ENCODE peak calls at places on chromosomes 12 and 14, in four cellular contexts. One of them, this sample, is unnamed.

GRCh38 chr12:12813120-12814101 is at the start of gene DDX47:
- DNase-seq in CD4-positive, alpha-beta T cell: peak; percentile 96
- DNase-seq in endodermal cell: peak; percentile 100
- DNase-seq in psoas muscle: peak; percentile 98
- DNase-seq in this sample: peak; percentile 44

GRCh38 chr12:88166179-88166578 is 24.1 kb downstream of the TMTC3 start:
- DNase-seq in CD4-positive, alpha-beta T cell: no peak
- DNase-seq in endodermal cell: no peak
- DNase-seq in psoas muscle: no peak
- DNase-seq in this sample: no peak

GRCh38 chr12:70639535-70639934 is 2.3 kb upstream of the PTPRB start:
- DNase-seq in CD4-positive, alpha-beta T cell: no peak
- DNase-seq in endodermal cell: no peak
- DNase-seq in psoas muscle: no peak
- DNase-seq in this sample: no peak

GRCh38 chr14:45678163-45678562 is 425.2 kb upstream of the MIS18BP1 start:
- DNase-seq in CD4-positive, alpha-beta T cell: no peak
- DNase-seq in endodermal cell: no peak
- DNase-seq in psoas muscle: no peak
- DNase-seq in this sample: no peak

GRCh38 chr12:25130741-25131188 is 64.2 kb downstream of the DNAI7 start:
- DNase-seq in CD4-positive, alpha-beta T cell: no peak
- DNase-seq in endodermal cell: no peak
- DNase-seq in psoas muscle: no peak
- DNase-seq in this sample: no peak

GRCh38 chr12:3496964-3497363 is 6.0 kb downstream of the PRMT8 start:
- DNase-seq in CD4-positive, alpha-beta T cell: no peak
- DNase-seq in endodermal cell: peak; percentile 83
- DNase-seq in psoas muscle: no peak
- DNase-seq in this sample: no peak

GRCh38 chr12:12835378-12836145 is 22.4 kb downstream of the DDX47 start:
- DNase-seq in CD4-positive, alpha-beta T cell: no peak
- DNase-seq in endodermal cell: no peak
- DNase-seq in psoas muscle: no peak
- DNase-seq in this sample: no peak

GRCh38 chr12:43113153-43113552 is 438.9 kb downstream of the ADAMTS20 start:
- DNase-seq in CD4-positive, alpha-beta T cell: no peak
- DNase-seq in endodermal cell: no peak
- DNase-seq in psoas muscle: no peak
- DNase-seq in this sample: no peak

GRCh38 chr12:111636209-111636928 is 37.3 kb upstream of the ATXN2 start:
- DNase-seq in CD4-positive, alpha-beta T cell: no peak
- DNase-seq in endodermal cell: peak; percentile 90
- DNase-seq in psoas muscle: peak; percentile 66
- DNase-seq in this sample: no peak

GRCh38 chr12:116454950-116455447 is 104.2 kb upstream of the MAP1LC3B2 start:
- DNase-seq in CD4-positive, alpha-beta T cell: no peak
- DNase-seq in endodermal cell: peak; percentile 70
- DNase-seq in psoas muscle: no peak
- DNase-seq in this sample: no peak

GRCh38 chr12:113287146-113287898 is 47.6 kb downstream of the SLC8B1 start:
- DNase-seq in CD4-positive, alpha-beta T cell: no peak
- DNase-seq in endodermal cell: no peak
- DNase-seq in psoas muscle: peak; percentile 42
- DNase-seq in this sample: no peak

GRCh38 chr14:49962616-49963015 is 69.7 kb downstream of the ARF6 start:
- DNase-seq in CD4-positive, alpha-beta T cell: no peak
- DNase-seq in endodermal cell: no peak
- DNase-seq in psoas muscle: no peak
- DNase-seq in this sample: no peak

GRCh38 chr14:54338696-54339317 is 58.0 kb upstream of the CDKN3 start:
- DNase-seq in CD4-positive, alpha-beta T cell: no peak
- DNase-seq in endodermal cell: peak; percentile 67
- DNase-seq in psoas muscle: no peak
- DNase-seq in this sample: no peak

GRCh38 chr12:14275111-14275510 is 90.4 kb upstream of the ATF7IP start:
- DNase-seq in CD4-positive, alpha-beta T cell: no peak
- DNase-seq in endodermal cell: no peak
- DNase-seq in psoas muscle: no peak
- DNase-seq in this sample: no peak

GRCh38 chr14:100305446-100306255 is 593 bp downstream of the SLC25A29 start:
- DNase-seq in CD4-positive, alpha-beta T cell: peak; percentile 36
- DNase-seq in endodermal cell: peak; percentile 78
- DNase-seq in psoas muscle: no peak
- DNase-seq in this sample: no peak

GRCh38 chr12:48787791-48788521 is 933 bp downstream of the ADCY6 start:
- DNase-seq in CD4-positive, alpha-beta T cell: no peak
- DNase-seq in endodermal cell: no peak
- DNase-seq in psoas muscle: no peak
- DNase-seq in this sample: no peak

GRCh38 chr12:115451151-115451784 is 767.3 kb upstream of the TBX3 start:
- DNase-seq in CD4-positive, alpha-beta T cell: no peak
- DNase-seq in endodermal cell: peak; percentile 61
- DNase-seq in psoas muscle: no peak
- DNase-seq in this sample: no peak

GRCh38 chr12:114687802-114688201 is 3.8 kb upstream of the TBX3 start:
- DNase-seq in CD4-positive, alpha-beta T cell: no peak
- DNase-seq in endodermal cell: peak; percentile 69
- DNase-seq in psoas muscle: no peak
- DNase-seq in this sample: no peak

GRCh38 chr14:53850714-53851296 is 105.8 kb downstream of the BMP4 start:
- DNase-seq in CD4-positive, alpha-beta T cell: no peak
- DNase-seq in endodermal cell: no peak
- DNase-seq in psoas muscle: no peak
- DNase-seq in this sample: no peak

GRCh38 chr12:129827102-129827873 is 76.5 kb downstream of the TMEM132D start:
- DNase-seq in CD4-positive, alpha-beta T cell: no peak
- DNase-seq in endodermal cell: peak; percentile 74
- DNase-seq in psoas muscle: no peak
- DNase-seq in this sample: no peak

GRCh38 chr14:75418779-75419768 is 8.7 kb upstream of the JDP2 start:
- DNase-seq in CD4-positive, alpha-beta T cell: no peak
- DNase-seq in endodermal cell: peak; percentile 95
- DNase-seq in psoas muscle: no peak
- DNase-seq in this sample: peak; percentile 46

GRCh38 chr12:13851828-13852227 is 129.6 kb downstream of the GRIN2B start:
- DNase-seq in CD4-positive, alpha-beta T cell: no peak
- DNase-seq in endodermal cell: peak; percentile 89
- DNase-seq in psoas muscle: no peak
- DNase-seq in this sample: no peak

GRCh38 chr12:122356192-122356635 is 66.3 kb downstream of the CLIP1 start:
- DNase-seq in CD4-positive, alpha-beta T cell: peak; percentile 49
- DNase-seq in endodermal cell: peak; percentile 85
- DNase-seq in psoas muscle: no peak
- DNase-seq in this sample: no peak

GRCh38 chr14:22178330-22178981 is 410.6 kb downstream of the DAD1 start:
- DNase-seq in CD4-positive, alpha-beta T cell: no peak
- DNase-seq in endodermal cell: no peak
- DNase-seq in psoas muscle: no peak
- DNase-seq in this sample: no peak

GRCh38 chr14:59422069-59422881 is 42.9 kb downstream of the GPR135 start:
- DNase-seq in CD4-positive, alpha-beta T cell: no peak
- DNase-seq in endodermal cell: no peak
- DNase-seq in psoas muscle: no peak
- DNase-seq in this sample: no peak
- TF ChIP-seq CTCF in CD4-positive, alpha-beta T cell: no peak
- TF ChIP-seq CTCF in endodermal cell: peak; percentile 46
- TF ChIP-seq CTCF in psoas muscle: no peak
- TF ChIP-seq CTCF in this sample: peak; percentile 21

DNA sequence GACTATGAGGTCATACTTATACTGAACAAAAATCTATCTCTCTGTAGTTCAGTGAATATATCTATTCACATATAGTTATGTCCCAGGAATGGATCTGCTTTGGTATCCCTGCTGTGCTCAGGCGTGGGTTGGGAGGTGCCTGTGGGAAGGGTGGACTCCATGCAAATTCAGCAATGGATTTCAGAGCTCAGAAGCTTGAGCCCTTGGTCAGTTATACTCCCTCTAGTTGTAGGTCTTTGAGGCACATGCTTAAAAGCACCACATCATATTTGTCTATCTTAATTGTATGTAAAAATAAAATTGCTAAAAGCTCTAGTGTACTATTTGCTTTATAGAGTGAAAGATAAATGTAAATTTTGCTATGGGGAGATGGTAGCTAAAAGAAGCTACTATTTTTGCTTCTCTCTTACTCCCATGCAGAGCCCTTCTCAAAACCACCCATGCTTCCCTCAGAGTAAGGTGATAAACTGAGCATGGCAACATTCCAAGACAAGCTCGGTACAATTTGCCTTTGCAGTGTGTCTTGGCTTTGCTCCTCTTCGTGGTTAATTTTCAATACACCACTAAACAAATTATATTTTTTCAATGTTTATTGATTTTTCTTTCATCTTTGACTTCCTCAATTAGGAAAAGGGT is 54.9 kb downstream of the SLC16A7 start:
- DNase-seq in CD4-positive, alpha-beta T cell: no peak
- DNase-seq in endodermal cell: no peak
- DNase-seq in psoas muscle: no peak
- DNase-seq in this sample: no peak
- TF ChIP-seq CTCF in CD4-positive, alpha-beta T cell: no peak
- TF ChIP-seq CTCF in endodermal cell: peak; percentile 60
- TF ChIP-seq CTCF in psoas muscle: no peak
- TF ChIP-seq CTCF in this sample: no peak

GRCh38 chr12:45242180-45242579 is 26.3 kb downstream of the ANO6 start:
- DNase-seq in CD4-positive, alpha-beta T cell: no peak
- DNase-seq in endodermal cell: no peak
- DNase-seq in psoas muscle: no peak
- DNase-seq in this sample: no peak

GRCh38 chr12:45243963-45244362 is 28.1 kb downstream of the ANO6 start:
- DNase-seq in CD4-positive, alpha-beta T cell: no peak
- DNase-seq in endodermal cell: no peak
- DNase-seq in psoas muscle: no peak
- DNase-seq in this sample: no peak

GRCh38 chr12:45246202-45246601 is 30.3 kb downstream of the ANO6 start:
- DNase-seq in CD4-positive, alpha-beta T cell: no peak
- DNase-seq in endodermal cell: no peak
- DNase-seq in psoas muscle: no peak
- DNase-seq in this sample: no peak

GRCh38 chr12:45247589-45247988 is 31.7 kb downstream of the ANO6 start:
- DNase-seq in CD4-positive, alpha-beta T cell: no peak
- DNase-seq in endodermal cell: no peak
- DNase-seq in psoas muscle: no peak
- DNase-seq in this sample: no peak

DNA sequence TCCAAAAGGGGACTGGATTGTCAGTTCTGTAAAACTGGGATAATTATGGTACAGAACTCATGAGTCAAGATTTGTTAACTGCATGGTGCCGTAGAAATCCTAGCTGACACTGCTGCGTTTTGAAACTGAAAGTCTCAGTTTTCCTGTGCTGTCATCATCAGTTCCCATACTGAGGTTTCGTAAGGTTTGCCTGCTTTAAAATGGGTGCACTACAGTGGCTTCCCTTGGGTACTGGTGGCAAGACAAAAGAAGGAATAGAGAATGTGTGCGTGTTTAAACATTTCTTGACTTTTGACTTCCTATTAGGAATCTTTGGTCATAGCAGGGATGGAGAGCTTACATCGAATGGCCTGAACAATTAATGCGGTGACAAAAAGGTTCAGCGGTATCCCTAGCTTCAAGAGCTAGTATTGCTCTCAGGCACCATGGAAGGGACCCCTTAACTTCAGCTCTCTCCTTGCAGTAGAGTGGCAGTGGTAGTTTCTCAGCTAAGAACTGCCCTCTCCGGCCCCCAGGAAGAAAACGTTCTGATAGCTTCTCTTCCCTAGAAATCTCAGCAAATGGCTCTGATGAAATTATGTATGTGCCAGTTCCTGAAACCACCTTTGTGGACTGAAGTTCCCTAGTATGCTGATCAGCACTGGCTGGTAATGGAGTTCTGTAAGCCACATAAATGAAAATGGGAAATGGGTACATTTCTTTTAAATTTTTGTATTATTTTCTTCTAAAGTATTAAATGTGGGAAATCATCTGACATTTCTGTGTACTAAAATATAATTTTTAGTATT is 28.9 kb downstream of the ANO6 start:
- DNase-seq in CD4-positive, alpha-beta T cell: no peak
- DNase-seq in endodermal cell: no peak
- DNase-seq in psoas muscle: no peak
- DNase-seq in this sample: no peak
- TF ChIP-seq CTCF in CD4-positive, alpha-beta T cell: no peak
- TF ChIP-seq CTCF in endodermal cell: peak; percentile 25
- TF ChIP-seq CTCF in psoas muscle: no peak
- TF ChIP-seq CTCF in this sample: no peak

GRCh38 chr12:8949525-8950286 is at the start of gene M6PR:
- DNase-seq in CD4-positive, alpha-beta T cell: peak; percentile 82
- DNase-seq in endodermal cell: peak; percentile 99
- DNase-seq in psoas muscle: peak; percentile 97
- DNase-seq in this sample: peak; percentile 79

GRCh38 chr12:8951744-8952143 is 2.3 kb upstream of the M6PR start:
- DNase-seq in CD4-positive, alpha-beta T cell: no peak
- DNase-seq in endodermal cell: no peak
- DNase-seq in psoas muscle: no peak
- DNase-seq in this sample: no peak

GRCh38 chr12:8948711-8949524 is 527 bp downstream of the M6PR start:
- DNase-seq in CD4-positive, alpha-beta T cell: no peak
- DNase-seq in endodermal cell: peak; percentile 71
- DNase-seq in psoas muscle: no peak
- DNase-seq in this sample: no peak

GRCh38 chr12:8950287-8950574 is 786 bp upstream of the M6PR start:
- DNase-seq in CD4-positive, alpha-beta T cell: no peak
- DNase-seq in endodermal cell: no peak
- DNase-seq in psoas muscle: no peak
- DNase-seq in this sample: no peak

DNA sequence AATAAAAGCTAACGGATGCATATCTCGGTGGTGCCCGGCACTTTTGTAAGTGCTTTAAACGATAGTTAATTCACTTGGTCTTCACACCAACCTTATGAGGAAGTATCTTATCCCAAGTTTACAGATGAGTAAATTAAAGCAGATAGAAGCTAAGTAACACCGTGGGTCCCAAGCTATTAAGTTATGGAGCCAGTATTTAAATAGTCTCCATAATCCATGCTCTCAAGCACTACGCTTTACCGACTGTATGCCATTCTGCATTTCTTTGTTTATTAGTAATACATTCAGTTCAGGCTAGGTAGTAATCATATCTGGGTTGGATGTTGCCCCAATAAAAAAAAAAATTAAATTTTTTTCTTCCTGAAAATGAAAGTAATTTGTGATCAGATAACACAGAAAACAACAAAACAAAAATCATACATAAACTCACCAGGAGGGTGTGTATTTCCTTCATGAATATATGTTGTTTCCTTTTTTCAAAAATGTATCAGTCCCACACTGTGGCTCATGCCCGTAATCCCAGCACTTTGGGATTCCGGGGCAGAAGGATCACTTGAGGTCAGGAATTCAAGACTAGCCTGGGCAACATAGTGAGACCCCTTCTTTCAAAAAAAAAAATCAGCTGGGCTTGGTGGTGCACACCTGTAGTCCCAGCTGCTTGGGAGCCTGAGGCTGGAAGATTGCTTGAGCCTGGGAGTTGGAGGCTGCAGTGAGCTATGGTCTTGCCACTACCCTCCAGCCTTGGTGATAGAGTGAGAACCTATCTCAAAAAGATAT is 1.4 kb upstream of the M6PR start:
- DNase-seq in CD4-positive, alpha-beta T cell: no peak
- DNase-seq in endodermal cell: no peak
- DNase-seq in psoas muscle: no peak
- DNase-seq in this sample: no peak
- TF ChIP-seq CTCF in CD4-positive, alpha-beta T cell: peak; percentile 37
- TF ChIP-seq CTCF in endodermal cell: peak; percentile 26
- TF ChIP-seq CTCF in psoas muscle: no peak
- TF ChIP-seq CTCF in this sample: no peak